ENCODE peak calls at places on chromosomes 16 and 17, in seven cellular contexts. Q, O, K, T, P, L and C are unnamed samples. For H3K4me1, the result is how much of the 10 kb centered on the place peaks cover.

GRCh38 chr16:8063151-8063550 is 527.2 kb downstream of the TMEM114 start:
- DNase-seq in Q (no peak), O (no peak), K (no peak), T (no peak), P (no peak), L (no peak), C (no peak)

GRCh38 chr16:78693496-78693895 is 594.0 kb downstream of the WWOX start:
- DNase-seq in Q (no peak), O (no peak), K (no peak), T (no peak), P (no peak), L (no peak), C (no peak)

GRCh38 chr16:3578610-3579551 is 1.7 kb upstream of the NLRC3 start:
- DNase-seq in Q (no peak), O (no peak), K (peak), T (peak), P (no peak), L (no peak), C (no peak)

GRCh38 chr16:58413359-58413758 is 21.1 kb downstream of the GINS3 start:
- DNase-seq in Q (no peak), O (no peak), K (no peak), T (no peak), P (no peak), L (no peak), C (no peak)

GRCh38 chr16:72455743-72456659 is 284.0 kb upstream of the PMFBP1 start:
- DNase-seq in Q (no peak), O (peak), K (peak), T (no peak), P (no peak), L (peak), C (peak)

GRCh38 chr17:44708401-44709263 is at the start of gene DBF4B:
- DNase-seq in Q (peak), O (peak), K (peak), T (peak), P (peak), L (peak), C (peak)

GRCh38 chr16:50591800-50592771 is 43.9 kb downstream of the NKD1 start:
- DNase-seq in Q (peak), O (no peak), K (no peak), T (peak), P (peak), L (peak), C (peak)

GRCh38 chr16:7246578-7246977 is 86.1 kb upstream of the RBFOX1 start:
- DNase-seq in Q (no peak), O (peak), K (no peak), T (no peak), P (no peak), L (no peak), C (no peak)

GRCh38 chr17:8846768-8847211 is 20.7 kb downstream of the PIK3R6 start:
- DNase-seq in Q (no peak), O (peak), K (no peak), T (no peak), P (no peak), L (no peak), C (no peak)

GRCh38 chr17:68906638-68907037 is 48.6 kb downstream of the ABCA8 start:
- DNase-seq in Q (no peak), O (no peak), K (peak), T (no peak), P (no peak), L (no peak), C (no peak)

GRCh38 chr17:36188891-36189306 is 7.7 kb downstream of the CCL3L1 start:
- DNase-seq in Q (peak), O (no peak), K (peak), T (no peak), P (no peak), L (no peak), C (no peak)

GRCh38 chr16:56294014-56294413 is 102.7 kb downstream of the GNAO1 start:
- DNase-seq in Q (no peak), O (no peak), K (no peak), T (no peak), P (no peak), L (no peak), C (no peak)

GRCh38 chr16:24497405-24497804 is 42.0 kb upstream of the RBBP6 start:
- DNase-seq in Q (no peak), O (no peak), K (no peak), T (no peak), P (no peak), L (no peak), C (no peak)

GRCh38 chr16:80968386-80969113 is 38.1 kb downstream of the CMC2 start:
- DNase-seq in Q (no peak), O (no peak), K (no peak), T (no peak), P (no peak), L (no peak), C (no peak)

GRCh38 chr16:70695351-70696070 is 9.7 kb upstream of the MTSS2 start:
- DNase-seq in Q (no peak), O (no peak), K (no peak), T (no peak), P (no peak), L (no peak), C (no peak)

GRCh38 chr17:17794382-17794781 is 42.4 kb downstream of the SREBF1 start:
- DNase-seq in Q (no peak), O (no peak), K (no peak), T (no peak), P (no peak), L (no peak), C (no peak)
- H3K4me1 ChIP-seq in Q (under half), O (under half), K (under half), T (under half), P (under half), L (under half), C (under half)

GRCh38 chr16:31710134-31710533 is 163.5 kb upstream of the ZNF267 start:
- DNase-seq in Q (no peak), O (no peak), K (no peak), T (no peak), P (no peak), L (no peak), C (no peak)
- H3K4me1 ChIP-seq in Q (under half), O (under half), K (under half), T (under half), P (under half), L (under half), C (under half)

GRCh38 chr17:66351701-66352100 is 49.3 kb downstream of the PRKCA start:
- DNase-seq in Q (no peak), O (no peak), K (no peak), T (no peak), P (no peak), L (no peak), C (no peak)

GRCh38 chr17:66354472-66354871 is 52.1 kb downstream of the PRKCA start:
- DNase-seq in Q (no peak), O (no peak), K (no peak), T (no peak), P (no peak), L (no peak), C (no peak)

GRCh38 chr17:66354981-66355380 is 52.6 kb downstream of the PRKCA start:
- DNase-seq in Q (no peak), O (no peak), K (no peak), T (no peak), P (no peak), L (no peak), C (no peak)

GRCh38 chr17:66355510-66355909 is 53.1 kb downstream of the PRKCA start:
- DNase-seq in Q (no peak), O (no peak), K (no peak), T (no peak), P (no peak), L (no peak), C (no peak)

DNA sequence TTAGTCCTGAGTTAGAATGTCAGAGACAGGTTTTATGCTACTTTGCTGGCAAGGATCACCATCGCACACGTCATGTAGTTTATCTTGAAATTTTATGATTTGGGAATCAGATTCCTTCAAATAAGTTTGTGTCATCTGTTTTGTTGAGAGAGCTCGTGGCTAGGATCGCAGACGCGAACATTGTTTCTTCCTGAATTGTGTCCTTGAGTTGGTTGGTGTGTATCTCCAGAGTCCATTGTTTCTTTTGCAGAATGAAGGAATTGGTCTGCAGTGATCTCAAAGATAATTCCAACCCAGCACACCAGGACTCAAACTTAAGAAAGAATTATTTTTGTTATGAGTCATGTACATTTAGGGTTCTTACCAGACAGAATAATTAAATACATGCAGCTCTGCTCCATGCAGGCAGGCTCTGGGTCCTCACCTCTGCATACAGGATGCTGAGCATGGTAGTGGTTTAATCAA is 51.6 kb downstream of the PRKCA start:
- DNase-seq in Q (no peak), O (no peak), K (no peak), T (no peak), P (no peak), L (no peak), C (no peak)
- H3K4me1 ChIP-seq in Q (under half), O (under half), K (under half), T (under half), P (under half), L (under half), C (under half)

GRCh38 chr16:89346869-89347268 is 129.4 kb downstream of the ZNF778 start:
- DNase-seq in Q (no peak), O (no peak), K (no peak), T (no peak), P (no peak), L (no peak), C (no peak)

GRCh38 chr16:89345663-89346150 is 128.2 kb downstream of the ZNF778 start:
- DNase-seq in Q (no peak), O (no peak), K (no peak), T (peak), P (no peak), L (peak), C (peak)

GRCh38 chr16:89343501-89344291 is 126.2 kb downstream of the ZNF778 start:
- DNase-seq in Q (no peak), O (no peak), K (no peak), T (no peak), P (no peak), L (no peak), C (no peak)

GRCh38 chr16:89344314-89344828 is 126.9 kb downstream of the ZNF778 start:
- DNase-seq in Q (no peak), O (no peak), K (no peak), T (no peak), P (no peak), L (no peak), C (no peak)

GRCh38 chr16:89344846-89345577 is 127.5 kb downstream of the ZNF778 start:
- DNase-seq in Q (no peak), O (no peak), K (no peak), T (no peak), P (no peak), L (no peak), C (no peak)
- H3K4me1 ChIP-seq in Q (under half), O (under half), K (under half), T (under half), P (under half), L (under half), C (under half)

GRCh38 chr17:49341356-49341755 is 20.7 kb downstream of the ZNF652 start:
- DNase-seq in Q (no peak), O (no peak), K (no peak), T (no peak), P (no peak), L (no peak), C (no peak)
- H3K4me1 ChIP-seq in Q (under half), O (under half), K (under half), T (under half), P (under half), L (under half), C (under half)

GRCh38 chr17:57519199-57519598 is 225.9 kb downstream of the CCDC182 start:
- DNase-seq in Q (no peak), O (peak), K (no peak), T (no peak), P (no peak), L (no peak), C (no peak)
- H3K4me1 ChIP-seq in Q (under half), O (under half), K (under half), T (under half), P (under half), L (under half), C (under half)

GRCh38 chr17:38709104-38709820 is 4.2 kb downstream of the MLLT6 start:
- DNase-seq in Q (no peak), O (no peak), K (no peak), T (no peak), P (no peak), L (no peak), C (no peak)

GRCh38 chr17:38706625-38707298 is 1.7 kb downstream of the MLLT6 start:
- DNase-seq in Q (no peak), O (no peak), K (peak), T (no peak), P (no peak), L (no peak), C (no peak)

GRCh38 chr17:38705803-38706624 is 941 bp downstream of the MLLT6 start:
- DNase-seq in Q (no peak), O (no peak), K (peak), T (peak), P (peak), L (peak), C (peak)

GRCh38 chr17:38709864-38710602 is 5.0 kb downstream of the MLLT6 start:
- DNase-seq in Q (no peak), O (no peak), K (no peak), T (no peak), P (no peak), L (no peak), C (no peak)

GRCh38 chr17:38707678-38708351 is 2.7 kb downstream of the MLLT6 start:
- DNase-seq in Q (no peak), O (no peak), K (no peak), T (no peak), P (no peak), L (no peak), C (no peak)
- H3K4me1 ChIP-seq in Q (under half), O (under half), K (under half), T (under half), P (under half), L (under half), C (under half)

GRCh38 chr16:12347365-12347764 is 370.8 kb downstream of the SNX29 start:
- DNase-seq in Q (no peak), O (no peak), K (no peak), T (no peak), P (no peak), L (no peak), C (no peak)
- H3K4me1 ChIP-seq in Q (under half), O (under half), K (under half), T (under half), P (under half), L (under half), C (under half)

GRCh38 chr17:42795061-42795460 is 3.4 kb downstream of the COA3 start:
- DNase-seq in Q (no peak), O (no peak), K (no peak), T (no peak), P (no peak), L (no peak), C (no peak)

GRCh38 chr17:42796066-42796758 is 2.3 kb downstream of the COA3 start:
- DNase-seq in Q (no peak), O (no peak), K (no peak), T (no peak), P (no peak), L (no peak), C (no peak)

GRCh38 chr17:42797067-42798007 is 1.2 kb downstream of the COA3 start:
- DNase-seq in Q (no peak), O (no peak), K (no peak), T (peak), P (peak), L (peak), C (no peak)

GRCh38 chr17:42798011-42798382 is 507 bp downstream of the COA3 start:
- DNase-seq in Q (no peak), O (no peak), K (no peak), T (no peak), P (no peak), L (no peak), C (no peak)

GRCh38 chr17:42795465-42795864 is 3.0 kb downstream of the COA3 start:
- DNase-seq in Q (no peak), O (no peak), K (no peak), T (no peak), P (no peak), L (no peak), C (no peak)
- H3K4me1 ChIP-seq in Q (under half), O (under half), K (under half), T (under half), P (under half), L (under half), C (under half)